ENCODE peak calls at places on chromosomes 3 and 15, in seven cellular contexts. O, V, F, N, G, K and D are unnamed samples.

GRCh38 chr3:41418961-41419691 is 219.8 kb downstream of the CTNNB1 start:
- DNase-seq in K (peak), G (no peak), F (peak), V (peak), O (peak), N (no peak), D (no peak)

GRCh38 chr3:64494530-64494929 is 193.3 kb downstream of the ADAMTS9 start:
- DNase-seq in F (no peak), V (no peak), K (no peak), G (no peak), O (no peak), N (no peak), D (no peak)

GRCh38 chr3:189862385-189863023 is 231.3 kb downstream of the TP63 start:
- DNase-seq in F (no peak), V (no peak), K (no peak), G (no peak), O (no peak), N (no peak), D (peak)

GRCh38 chr15:62135532-62136134 is 29.5 kb downstream of the C2CD4B start:
- DNase-seq in N (peak), O (no peak), K (no peak), G (no peak), V (no peak), F (no peak), D (no peak)

GRCh38 chr3:156135921-156136655 is 15.7 kb downstream of the KCNAB1 start:
- DNase-seq in O (no peak), G (no peak), F (peak), N (peak), V (peak), K (no peak), D (peak)

GRCh38 chr3:134517796-134518195 is 31.9 kb downstream of the CEP63 start:
- DNase-seq in O (no peak), K (no peak), V (no peak), F (no peak), G (no peak), N (peak), D (no peak)

GRCh38 chr3:75192065-75192658 is 472.0 kb upstream of the FRG2C start:
- DNase-seq in N (peak), V (peak), F (peak), G (peak), K (peak), O (peak), D (peak)

GRCh38 chr15:80587816-80588456 is 107.2 kb upstream of the ABHD17C start:
- DNase-seq in V (no peak), O (no peak), G (no peak), F (no peak), K (no peak), N (no peak), D (no peak)

GRCh38 chr3:173913397-173913796 is 515.9 kb downstream of the NLGN1 start:
- DNase-seq in V (no peak), O (no peak), F (peak), N (peak), K (no peak), G (no peak), D (no peak)

GRCh38 chr3:23710555-23710954 is 95.2 kb upstream of the UBE2E1 start:
- DNase-seq in V (peak), K (no peak), F (no peak), N (peak), G (no peak), O (no peak), D (no peak)

GRCh38 chr3:127547761-127548605 is 42.5 kb downstream of the TPRA1 start:
- DNase-seq in K (peak), G (peak), O (peak), N (peak), F (peak), V (peak), D (no peak)

GRCh38 chr3:100210777-100211145 is 50.0 kb upstream of the TBC1D23 start:
- DNase-seq in O (no peak), V (peak), G (no peak), F (no peak), K (no peak), N (peak), D (peak)

GRCh38 chr3:77686560-77686959 is 646.7 kb downstream of the ROBO2 start:
- DNase-seq in K (no peak), V (peak), G (no peak), F (no peak), N (no peak), O (no peak), D (no peak)

GRCh38 chr15:75138016-75138999 is 63.4 kb upstream of the C15orf39 start:
- DNase-seq in G (no peak), K (no peak), F (no peak), O (no peak), V (no peak), N (no peak), D (no peak)

GRCh38 chr3:113912551-113913246 is 35.1 kb upstream of the ZDHHC23 start:
- DNase-seq in O (peak), N (peak), K (peak), F (peak), G (no peak), V (peak), D (no peak)

GRCh38 chr15:62141643-62142588 is 23.2 kb downstream of the C2CD4B start:
- DNase-seq in O (no peak), F (no peak), N (no peak), G (no peak), V (no peak), K (no peak), D (no peak)

GRCh38 chr15:27479232-27480140 is 508.5 kb downstream of the GABRG3 start:
- DNase-seq in N (no peak), V (no peak), K (no peak), O (no peak), F (no peak), G (no peak), D (no peak)

GRCh38 chr3:160754371-160754854 is 1.6 kb upstream of the PPM1L start:
- DNase-seq in V (peak), F (peak), G (peak), O (no peak), K (no peak), N (peak), D (no peak)

GRCh38 chr15:47414207-47414606 is 303.1 kb upstream of the SEMA6D start:
- DNase-seq in F (no peak), O (no peak), V (no peak), K (no peak), G (no peak), N (no peak), D (no peak)

GRCh38 chr3:177820683-177821316 is 623.5 kb upstream of the TBL1XR1 start:
- DNase-seq in K (no peak), N (no peak), O (no peak), G (no peak), F (no peak), V (no peak), D (no peak)

GRCh38 chr3:164416491-164417222 is 661.6 kb downstream of the SI start:
- DNase-seq in N (no peak), V (peak), O (no peak), F (no peak), K (no peak), G (no peak), D (no peak)

GRCh38 chr15:59349715-59350420 is 22.8 kb downstream of the MYO1E start:
- DNase-seq in V (peak), F (peak), O (peak), K (peak), G (no peak), N (peak), D (no peak)

GRCh38 chr3:32868719-32869512 is 51.1 kb downstream of the TRIM71 start:
- DNase-seq in K (no peak), V (peak), O (no peak), F (no peak), G (no peak), N (no peak), D (no peak)

GRCh38 chr3:32867954-32868353 is 50.2 kb downstream of the TRIM71 start:
- DNase-seq in O (no peak), V (no peak), G (no peak), F (no peak), K (no peak), N (no peak), D (no peak)

GRCh38 chr3:32862247-32863013 is 44.6 kb downstream of the TRIM71 start:
- DNase-seq in F (no peak), N (no peak), O (no peak), K (no peak), V (no peak), G (no peak), D (no peak)

GRCh38 chr3:32866533-32866932 is 48.7 kb downstream of the TRIM71 start:
- DNase-seq in N (no peak), V (no peak), F (no peak), G (no peak), O (no peak), K (no peak), D (no peak)

GRCh38 chr3:32865364-32865763 is 47.6 kb downstream of the TRIM71 start:
- DNase-seq in V (no peak), O (no peak), F (no peak), K (peak), G (no peak), N (peak), D (no peak)
- H3K4me3 ChIP-seq in V (no peak), O (no peak), F (no peak), K (no peak), G (no peak), N (no peak), D (no peak)

GRCh38 chr3:196048922-196049566 is 32.8 kb downstream of the TFRC start:
- DNase-seq in N (no peak), O (no peak), G (no peak), K (no peak), V (no peak), F (no peak), D (no peak)

GRCh38 chr3:196047391-196048030 is 34.4 kb downstream of the TFRC start:
- DNase-seq in N (no peak), V (no peak), G (no peak), K (no peak), O (no peak), F (peak), D (no peak)

GRCh38 chr3:196049567-196050122 is 32.2 kb downstream of the TFRC start:
- DNase-seq in G (no peak), K (no peak), O (no peak), V (no peak), F (no peak), N (no peak), D (no peak)

GRCh38 chr3:196042673-196043072 is 39.2 kb downstream of the TFRC start:
- DNase-seq in O (no peak), G (no peak), N (no peak), K (no peak), F (no peak), V (no peak), D (no peak)

DNA sequence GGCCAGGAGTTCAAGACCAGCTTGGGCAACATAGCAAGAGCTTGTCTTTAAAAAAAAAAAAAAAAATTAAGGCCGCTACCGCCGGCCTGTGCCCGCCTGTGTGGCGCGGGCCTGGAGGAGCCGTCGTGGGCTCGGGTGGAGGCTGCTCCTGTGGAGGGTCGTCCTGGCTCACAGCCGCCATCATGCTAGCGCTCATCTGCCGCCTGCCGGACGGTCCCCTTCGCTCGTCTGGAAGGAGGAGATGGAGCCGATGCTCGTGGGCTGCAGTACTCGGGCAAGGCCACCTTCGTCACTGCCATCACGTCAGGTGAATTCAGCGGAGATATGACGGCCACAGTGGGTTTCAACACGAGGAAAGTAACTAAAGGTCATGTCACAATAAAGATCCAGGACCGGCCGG is 37.4 kb downstream of the TFRC start:
- DNase-seq in N (no peak), F (no peak), O (no peak), G (no peak), V (no peak), K (no peak), D (no peak)
- TF ChIP-seq POLR2AphosphoS5 in N (no peak), F (no peak), O (no peak), G (no peak), V (no peak), K (no peak), D (no peak)

DNA sequence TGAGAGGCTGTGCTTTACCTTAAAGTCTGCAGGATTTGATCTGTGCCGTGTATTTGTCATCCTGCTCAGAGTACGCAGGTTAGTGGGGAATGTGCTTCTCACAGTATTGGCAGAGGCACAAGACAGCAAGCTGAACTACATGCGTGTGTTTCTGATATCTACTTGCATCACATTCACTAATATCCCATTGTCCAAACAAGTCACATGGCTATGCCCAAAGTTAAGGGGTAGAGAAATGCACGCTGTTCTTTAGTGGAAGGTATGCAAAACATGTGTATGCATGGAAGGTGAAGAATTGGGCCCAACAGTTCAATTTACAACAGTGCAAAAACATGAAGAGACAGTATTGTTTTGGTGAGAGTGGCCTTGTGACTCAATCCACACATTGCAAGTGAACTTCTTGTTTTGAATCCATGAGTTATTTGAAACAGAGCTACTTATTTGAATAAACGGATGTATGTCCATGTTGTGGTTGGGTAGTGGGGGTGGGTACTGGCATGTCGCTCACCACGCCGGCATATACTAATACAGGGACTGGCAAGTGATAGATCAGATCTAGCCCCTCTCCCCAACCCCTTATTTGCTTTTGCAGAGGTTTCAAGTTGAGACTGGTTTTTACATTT is 83.7 kb downstream of the EDEM1 start:
- DNase-seq in O (no peak), G (no peak), K (no peak), F (no peak), V (no peak), N (no peak), D (no peak)
- TF ChIP-seq EZH2 in O (no peak), G (no peak), K (no peak), F (no peak), V (no peak), N (no peak), D (no peak)

DNA sequence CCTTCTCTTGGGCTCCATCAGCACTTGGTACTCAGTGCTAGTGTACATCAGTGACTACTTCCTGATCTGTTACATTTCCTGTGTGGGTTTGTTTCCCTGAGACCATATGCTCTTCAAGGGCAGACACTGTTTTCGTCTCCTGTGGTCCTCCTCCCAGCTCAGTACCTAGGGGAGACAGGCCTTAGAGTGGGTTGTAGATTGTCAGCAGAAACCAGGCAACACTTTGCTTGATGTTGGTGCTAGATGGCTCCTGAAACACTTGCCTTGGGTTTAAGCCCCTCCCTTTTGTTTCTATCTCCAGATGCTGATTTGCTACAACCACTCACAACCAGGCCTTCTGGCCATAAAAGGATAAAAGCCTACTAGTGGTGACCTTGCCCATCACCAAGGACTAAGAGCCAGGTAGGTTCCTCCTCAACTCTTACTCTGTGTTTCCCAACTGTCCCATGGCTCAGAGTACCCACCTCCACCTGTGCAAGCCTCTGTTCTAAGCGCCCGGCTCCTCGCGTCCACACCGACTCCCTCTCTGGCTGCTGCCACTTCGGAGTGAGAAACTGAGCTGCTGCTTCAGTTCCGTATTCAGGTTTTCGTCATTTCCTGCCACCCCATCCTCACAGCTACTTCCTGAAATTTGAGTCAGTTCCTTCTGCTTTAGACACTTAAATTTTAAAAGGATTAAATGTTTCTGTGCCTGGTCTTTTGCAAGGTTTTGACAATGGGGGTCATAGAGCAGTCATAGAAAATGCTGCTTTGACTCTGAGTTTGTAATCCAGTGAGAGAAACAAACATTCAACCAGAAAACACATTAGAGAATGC is at the start of gene HCLS1:
- DNase-seq in K (no peak), V (peak), G (no peak), F (peak), O (no peak), N (peak), D (no peak)
- H3K4me3 ChIP-seq in K (no peak), V (no peak), G (no peak), F (peak), O (no peak), N (peak), D (no peak)

DNA sequence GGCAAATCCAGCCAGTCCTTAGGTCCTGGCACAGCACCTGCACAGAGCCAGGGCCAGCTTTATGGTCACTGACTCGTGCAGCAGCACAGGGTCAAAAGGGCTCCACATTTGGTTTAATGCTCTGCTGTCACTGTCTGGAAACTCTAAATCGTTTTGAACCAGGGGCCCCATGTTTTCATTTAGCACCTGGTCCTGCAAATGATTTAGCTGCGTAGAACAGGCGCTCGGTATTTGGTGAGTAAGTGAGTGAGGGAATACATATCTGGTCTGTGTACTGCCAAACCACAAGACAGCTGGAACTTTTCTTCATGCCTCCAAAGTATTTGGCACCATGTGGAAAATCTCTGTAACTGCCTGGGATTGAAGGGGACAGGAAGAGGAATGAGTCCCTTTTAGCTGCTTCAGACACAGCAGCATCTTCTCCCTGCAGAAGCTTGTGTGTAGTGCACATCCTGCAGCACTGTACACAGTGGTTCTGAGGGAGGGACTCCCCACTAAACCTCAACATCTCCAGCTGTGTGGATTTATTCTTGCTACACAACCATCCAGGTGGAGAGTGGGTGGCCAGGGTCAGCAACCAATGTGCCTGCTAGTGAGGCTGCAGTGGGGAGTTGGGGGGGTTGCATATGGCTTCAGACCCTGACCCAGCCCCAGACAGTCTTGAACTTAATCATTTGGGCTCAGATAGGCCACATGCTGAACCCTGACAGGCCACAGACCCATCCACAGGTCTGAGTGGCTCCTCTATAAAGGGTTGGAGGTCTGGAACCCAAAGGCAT is 1.1 kb downstream of the SH2D7 start:
- DNase-seq in O (no peak), K (no peak), V (no peak), F (no peak), G (no peak), N (no peak), D (no peak)
- TF ChIP-seq POLR2AphosphoS5 in O (no peak), K (no peak), V (no peak), F (no peak), G (no peak), N (no peak), D (no peak)

GRCh38 chr3:36944012-36944640 is 728 bp downstream of the TRANK1 start:
- DNase-seq in F (no peak), G (no peak), N (peak), V (peak), O (no peak), K (no peak), D (no peak)
- TF ChIP-seq EZH2 in F (no peak), G (peak), N (no peak), V (peak), O (no peak), K (no peak), D (no peak)

DNA sequence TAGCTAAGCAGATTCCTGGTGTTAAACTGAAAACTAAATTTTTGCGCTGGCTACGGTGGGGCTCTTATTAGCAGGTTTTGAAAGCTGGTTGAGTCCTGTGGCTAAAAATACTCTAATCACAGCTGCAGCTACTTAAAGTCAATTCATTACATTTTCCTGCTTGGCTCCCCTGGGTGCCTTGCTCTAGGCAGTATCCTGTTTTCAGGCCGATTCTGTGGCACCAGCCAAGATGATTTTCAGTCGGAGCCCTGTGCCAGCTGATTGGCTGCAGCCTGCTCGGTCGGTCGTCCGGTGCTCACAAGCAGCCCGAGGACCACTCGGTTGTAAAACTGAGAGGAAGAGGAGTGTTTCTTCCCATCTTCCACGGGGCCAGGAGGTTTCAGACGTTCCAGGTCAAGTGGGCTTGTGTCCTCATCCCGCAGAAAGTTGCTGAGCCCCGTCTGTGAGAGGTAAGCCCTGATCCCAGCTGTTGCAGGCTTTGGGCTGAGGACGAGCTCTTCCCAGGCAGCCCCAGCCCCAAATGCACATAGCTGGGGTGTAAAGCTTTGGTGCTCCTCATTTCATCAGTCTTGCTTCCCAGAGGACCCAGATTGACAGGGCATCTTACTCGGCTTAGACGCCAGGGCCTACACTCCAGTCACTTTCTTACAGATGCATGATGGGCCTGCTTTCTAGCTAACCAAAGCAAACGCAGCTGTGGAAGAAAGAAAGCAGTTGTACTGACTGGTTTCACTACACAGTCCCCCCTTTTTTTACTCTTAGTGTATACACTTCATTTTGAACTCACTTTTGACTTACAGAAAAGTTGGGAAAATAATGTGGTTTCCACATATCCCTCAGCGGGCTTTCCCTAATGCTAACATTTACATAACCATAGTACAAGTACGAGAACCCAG is 15.9 kb downstream of the LYSMD4 start:
- DNase-seq in G (no peak), O (no peak), V (no peak), F (no peak), N (no peak), K (no peak), D (peak)
- H3K4me3 ChIP-seq in G (no peak), O (no peak), V (no peak), F (no peak), N (no peak), K (no peak), D (peak)

GRCh38 chr3:46089237-46090011 is 62.1 kb upstream of the XCR1 start:
- DNase-seq in G (no peak), K (no peak), V (no peak), O (no peak), F (no peak), N (no peak), D (no peak)
- TF ChIP-seq POLR2AphosphoS5 in G (no peak), K (no peak), V (no peak), O (no peak), F (no peak), N (no peak), D (no peak)